ENCODE peak calls at places on chromosomes 2 and 18, in five cellular contexts. One of them, this sample, is unnamed.

GRCh38 chr2:180520206-180520605 is 460.2 kb upstream of the UBE2E3 start:
- DNase-seq in upper lobe of left lung: no peak
- DNase-seq in IMR-90: peak; percentile 18
- DNase-seq in adrenal gland: no peak
- DNase-seq in right atrium auricular region: no peak
- DNase-seq in this sample: no peak

GRCh38 chr2:168149431-168149830 is 98.0 kb downstream of the STK39 start:
- DNase-seq in IMR-90: peak; percentile 24
- DNase-seq in right atrium auricular region: no peak
- DNase-seq in upper lobe of left lung: no peak
- DNase-seq in adrenal gland: no peak
- DNase-seq in this sample: no peak

GRCh38 chr2:207352978-207353377 is 176.8 kb upstream of the CREB1 start:
- DNase-seq in upper lobe of left lung: no peak
- DNase-seq in adrenal gland: no peak
- DNase-seq in IMR-90: peak; percentile 20
- DNase-seq in right atrium auricular region: no peak
- DNase-seq in this sample: no peak

GRCh38 chr18:44882163-44882881 is 201.6 kb downstream of the SETBP1 start:
- DNase-seq in adrenal gland: no peak
- DNase-seq in IMR-90: no peak
- DNase-seq in upper lobe of left lung: no peak
- DNase-seq in right atrium auricular region: no peak
- DNase-seq in this sample: no peak

GRCh38 chr2:109373791-109374547 is 239.8 kb downstream of the SEPTIN10 start:
- DNase-seq in upper lobe of left lung: peak; percentile 16
- DNase-seq in IMR-90: no peak
- DNase-seq in right atrium auricular region: peak; percentile 36
- DNase-seq in adrenal gland: peak; percentile 34
- DNase-seq in this sample: no peak

GRCh38 chr2:41854227-41854626 is 193.6 kb upstream of the PKDCC start:
- DNase-seq in right atrium auricular region: no peak
- DNase-seq in IMR-90: peak; percentile 64
- DNase-seq in adrenal gland: no peak
- DNase-seq in upper lobe of left lung: no peak
- DNase-seq in this sample: no peak

GRCh38 chr18:77702686-77703085 is 453.0 kb downstream of the GALR1 start:
- DNase-seq in upper lobe of left lung: no peak
- DNase-seq in IMR-90: peak; percentile 2
- DNase-seq in adrenal gland: peak; percentile 61
- DNase-seq in right atrium auricular region: no peak
- DNase-seq in this sample: no peak

GRCh38 chr18:13626544-13626908 is 99.8 kb downstream of the FAM210A start:
- DNase-seq in IMR-90: no peak
- DNase-seq in upper lobe of left lung: no peak
- DNase-seq in adrenal gland: peak; percentile 27
- DNase-seq in right atrium auricular region: no peak
- DNase-seq in this sample: no peak

GRCh38 chr2:75065402-75066008 is 107.1 kb downstream of the POLE4 start:
- DNase-seq in right atrium auricular region: no peak
- DNase-seq in adrenal gland: no peak
- DNase-seq in IMR-90: peak; percentile 55
- DNase-seq in upper lobe of left lung: no peak
- DNase-seq in this sample: no peak

GRCh38 chr2:37637985-37638384 is 33.5 kb downstream of the CDC42EP3 start:
- DNase-seq in adrenal gland: no peak
- DNase-seq in IMR-90: peak; percentile 55
- DNase-seq in right atrium auricular region: no peak
- DNase-seq in upper lobe of left lung: no peak
- DNase-seq in this sample: no peak
- H3K4me3 ChIP-seq in adrenal gland: no peak overlapping the region
- H3K4me3 ChIP-seq in IMR-90: no peak overlapping the region
- H3K4me3 ChIP-seq in right atrium auricular region: no peak overlapping the region
- H3K4me3 ChIP-seq in upper lobe of left lung: no peak overlapping the region
- H3K4me3 ChIP-seq in this sample: no peak overlapping the region

DNA sequence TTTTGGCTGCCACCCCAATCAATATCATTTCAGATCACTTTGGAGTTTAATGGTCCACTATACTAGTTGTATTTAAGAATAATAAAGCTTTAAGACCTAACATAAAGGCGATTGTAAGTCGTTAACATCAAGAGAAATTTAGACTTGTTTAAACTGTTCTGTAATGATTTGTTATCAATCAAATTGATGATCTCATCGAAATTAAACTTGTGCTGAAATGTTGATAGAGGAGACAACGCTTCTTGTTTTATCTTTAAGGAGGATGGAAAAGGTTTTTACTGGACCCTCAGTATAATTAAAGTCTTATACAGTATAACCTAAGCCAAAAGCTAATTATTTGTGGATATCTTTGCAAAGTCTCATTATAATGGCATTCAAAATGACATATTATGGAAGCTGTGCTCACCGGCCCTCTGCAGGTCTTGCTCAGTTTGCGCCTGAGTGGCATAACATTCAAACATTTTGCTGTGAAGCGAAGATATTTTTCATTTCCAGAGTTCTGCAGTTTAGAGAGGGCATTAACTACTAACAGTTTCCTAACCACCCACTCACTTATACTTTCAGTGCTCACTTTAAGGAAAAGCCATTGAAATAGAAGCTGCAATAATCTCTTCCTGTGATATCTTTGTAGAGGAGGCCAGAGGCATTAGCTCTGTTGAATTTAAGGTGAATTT is 1.4 kb upstream of the SERTAD2 start:
- DNase-seq in IMR-90: no peak
- DNase-seq in upper lobe of left lung: no peak
- DNase-seq in adrenal gland: no peak
- DNase-seq in right atrium auricular region: no peak
- DNase-seq in this sample: no peak
- TF ChIP-seq CTCF in IMR-90: peak; percentile 26
- TF ChIP-seq CTCF in upper lobe of left lung: no peak
- TF ChIP-seq CTCF in adrenal gland: peak; percentile 16
- TF ChIP-seq CTCF in right atrium auricular region: no peak
- TF ChIP-seq CTCF in this sample: peak; percentile 43

GRCh38 chr2:28896906-28897305 is 2.4 kb downstream of the WDR43 start:
- DNase-seq in adrenal gland: no peak
- DNase-seq in upper lobe of left lung: no peak
- DNase-seq in IMR-90: peak; percentile 71
- DNase-seq in right atrium auricular region: no peak
- DNase-seq in this sample: no peak
- H3K4me3 ChIP-seq in adrenal gland: no peak overlapping the region
- H3K4me3 ChIP-seq in upper lobe of left lung: no peak overlapping the region
- H3K4me3 ChIP-seq in IMR-90: no peak overlapping the region
- H3K4me3 ChIP-seq in right atrium auricular region: no peak overlapping the region
- H3K4me3 ChIP-seq in this sample: no peak overlapping the region

DNA sequence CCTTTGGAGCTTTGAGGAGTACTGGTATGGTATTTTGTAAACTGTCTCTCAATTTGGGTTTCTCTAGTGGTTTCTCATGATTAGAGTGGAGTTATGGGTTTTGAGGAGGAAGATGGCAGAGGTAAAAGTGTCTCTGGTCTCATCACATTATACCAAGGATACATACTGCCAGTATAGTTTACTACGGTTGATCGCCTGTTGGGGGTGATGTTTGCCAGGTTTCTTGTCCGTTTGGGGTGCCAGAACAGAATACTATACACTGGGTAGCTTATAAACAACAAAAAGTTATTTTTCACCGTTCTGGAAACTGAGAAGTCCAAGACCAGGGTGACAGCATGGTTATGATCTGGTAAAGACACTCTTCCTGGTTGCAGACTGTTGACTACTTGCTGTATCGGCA is 293.7 kb downstream of the NYAP2 start:
- DNase-seq in IMR-90: no peak
- DNase-seq in upper lobe of left lung: no peak
- DNase-seq in right atrium auricular region: no peak
- DNase-seq in adrenal gland: no peak
- DNase-seq in this sample: no peak
- TF ChIP-seq CTCF in IMR-90: no peak
- TF ChIP-seq CTCF in upper lobe of left lung: no peak
- TF ChIP-seq CTCF in right atrium auricular region: no peak
- TF ChIP-seq CTCF in adrenal gland: no peak
- TF ChIP-seq CTCF in this sample: no peak

This sample was measured in AG04449.